ENCODE peak calls at places on chromosomes 1 and 21, in six cellular contexts. W is amygdala; C is esophagus squamous epithelium; E is fibroblast of mammary gland; X is activated naive CD8-positive, alpha-beta T cell treated with anti-CD3 and anti-CD28 coated beads, Interleukin-2, amount 10 ng/mL, durations not matched to agents 7 days and 5 days; Y is neural progenitor cell. M is an unnamed sample.

GRCh38 chr1:168178227-168178637 is 530 bp upstream of the TIPRL start:
- DNase-seq in W (no peak), C (no peak), E (no peak), X (no peak), Y (no peak), M (no peak)

GRCh38 chr1:222629921-222630535 is 12.1 kb downstream of the MIA3 start:
- DNase-seq in W (no peak), C (no peak), E (no peak), X (no peak), Y (no peak), M (no peak)

GRCh38 chr1:155320661-155321576 is at the start of gene RUSC1:
- DNase-seq in W (peak; percentile 61), C (no peak), E (peak; percentile 63), X (peak; percentile 84), Y (peak; percentile 90), M (peak; percentile 87)

GRCh38 chr1:221449801-221450470 is 292.0 kb downstream of the DUSP10 start:
- DNase-seq in W (no peak), C (no peak), E (peak; percentile 84), X (no peak), Y (no peak), M (no peak)

GRCh38 chr1:53563609-53564008 is 104.4 kb downstream of the DMRTB1 start:
- DNase-seq in W (no peak), C (no peak), E (no peak), X (no peak), Y (no peak), M (no peak)

GRCh38 chr1:237864338-237865244 is 26.1 kb downstream of the ZP4 start:
- DNase-seq in W (peak; percentile 40), C (no peak), E (peak; percentile 42), X (peak; percentile 35), Y (peak; percentile 83), M (peak; percentile 65)

GRCh38 chr1:107432108-107432507 is 291.3 kb downstream of the NTNG1 start:
- DNase-seq in W (no peak), C (no peak), E (no peak), X (no peak), Y (peak; percentile 20), M (no peak)

GRCh38 chr1:214022810-214023425 is 35.1 kb downstream of the PROX1 start:
- DNase-seq in W (no peak), C (no peak), E (no peak), X (no peak), Y (no peak), M (no peak)

GRCh38 chr1:178768423-178768822 is 43.4 kb downstream of the RALGPS2 start:
- DNase-seq in W (no peak), C (no peak), E (peak; percentile 53), X (peak; percentile 42), Y (peak; percentile 51), M (peak; percentile 58)

GRCh38 chr21:45541221-45542039 is 810 bp downstream of the SLC19A1 start:
- DNase-seq in W (no peak), C (no peak), E (peak; percentile 58), X (peak; percentile 84), Y (no peak), M (peak; percentile 89)

M was measured in activated CD8-positive, alpha-beta memory T cell treated with anti-CD3 and anti-CD28 coated beads, Interleukin-2, amount 50 U/mL, for 48 hours.